ENCODE peak calls at places on chromosomes 1 and 21, in ten cellular contexts. One of them, this sample, is unnamed.

GRCh38 chr1:189431437-189431836 is 1046.2 kb downstream of the BRINP3 start:
- DNase-seq in neural crest cell: no peak
- DNase-seq in activated CD8-positive, alpha-beta T cell treated with anti-CD3 and anti-CD28 coated beads for 36 hours: no peak
- DNase-seq in HFFc6: no peak
- DNase-seq in spleen: no peak
- DNase-seq in lung: no peak
- DNase-seq in tibial nerve: no peak
- DNase-seq in Panc1: no peak
- DNase-seq in PC-3: peak; percentile 4
- DNase-seq in endothelial cell: no peak
- DNase-seq in this sample: no peak

GRCh38 chr1:8343464-8344001 is 25.6 kb downstream of the SLC45A1 start:
- DNase-seq in HFFc6: peak; percentile 95
- DNase-seq in neural crest cell: no peak
- DNase-seq in tibial nerve: peak; percentile 60
- DNase-seq in Panc1: peak; percentile 81
- DNase-seq in activated CD8-positive, alpha-beta T cell treated with anti-CD3 and anti-CD28 coated beads for 36 hours: no peak
- DNase-seq in lung: peak; percentile 54
- DNase-seq in spleen: peak; percentile 74
- DNase-seq in PC-3: peak; percentile 96
- DNase-seq in endothelial cell: no peak
- DNase-seq in this sample: no peak

GRCh38 chr1:27773732-27774445 is 870 bp downstream of the STX12 start:
- DNase-seq in HFFc6: peak; percentile 26
- DNase-seq in tibial nerve: no peak
- DNase-seq in Panc1: no peak
- DNase-seq in lung: no peak
- DNase-seq in activated CD8-positive, alpha-beta T cell treated with anti-CD3 and anti-CD28 coated beads for 36 hours: no peak
- DNase-seq in endothelial cell: no peak
- DNase-seq in neural crest cell: no peak
- DNase-seq in PC-3: peak; percentile 17
- DNase-seq in spleen: no peak
- DNase-seq in this sample: no peak

GRCh38 chr1:226653311-226653921 is 85.7 kb downstream of the ITPKB start:
- DNase-seq in activated CD8-positive, alpha-beta T cell treated with anti-CD3 and anti-CD28 coated beads for 36 hours: peak; percentile 84
- DNase-seq in neural crest cell: no peak
- DNase-seq in tibial nerve: no peak
- DNase-seq in Panc1: no peak
- DNase-seq in spleen: peak; percentile 89
- DNase-seq in endothelial cell: no peak
- DNase-seq in PC-3: no peak
- DNase-seq in lung: no peak
- DNase-seq in HFFc6: no peak
- DNase-seq in this sample: no peak

GRCh38 chr21:44603109-44603875 is 2.9 kb downstream of the KRTAP10-7 start:
- DNase-seq in spleen: no peak
- DNase-seq in PC-3: no peak
- DNase-seq in activated CD8-positive, alpha-beta T cell treated with anti-CD3 and anti-CD28 coated beads for 36 hours: no peak
- DNase-seq in neural crest cell: no peak
- DNase-seq in HFFc6: no peak
- DNase-seq in Panc1: no peak
- DNase-seq in lung: no peak
- DNase-seq in tibial nerve: no peak
- DNase-seq in endothelial cell: no peak
- DNase-seq in this sample: no peak

GRCh38 chr1:3153197-3153596 is 84.2 kb downstream of the PRDM16 start:
- DNase-seq in spleen: no peak
- DNase-seq in lung: no peak
- DNase-seq in neural crest cell: no peak
- DNase-seq in Panc1: no peak
- DNase-seq in PC-3: no peak
- DNase-seq in tibial nerve: no peak
- DNase-seq in endothelial cell: no peak
- DNase-seq in activated CD8-positive, alpha-beta T cell treated with anti-CD3 and anti-CD28 coated beads for 36 hours: no peak
- DNase-seq in HFFc6: no peak
- DNase-seq in this sample: no peak

GRCh38 chr1:156515956-156516355 is 15.4 kb upstream of the MEF2D start:
- DNase-seq in tibial nerve: no peak
- DNase-seq in spleen: no peak
- DNase-seq in neural crest cell: no peak
- DNase-seq in endothelial cell: no peak
- DNase-seq in activated CD8-positive, alpha-beta T cell treated with anti-CD3 and anti-CD28 coated beads for 36 hours: no peak
- DNase-seq in PC-3: no peak
- DNase-seq in HFFc6: no peak
- DNase-seq in Panc1: no peak
- DNase-seq in lung: no peak
- DNase-seq in this sample: no peak

GRCh38 chr1:183506561-183506960 is 34.3 kb downstream of the SMG7 start:
- DNase-seq in tibial nerve: no peak
- DNase-seq in Panc1: no peak
- DNase-seq in neural crest cell: no peak
- DNase-seq in HFFc6: peak; percentile 22
- DNase-seq in activated CD8-positive, alpha-beta T cell treated with anti-CD3 and anti-CD28 coated beads for 36 hours: no peak
- DNase-seq in endothelial cell: no peak
- DNase-seq in lung: no peak
- DNase-seq in PC-3: no peak
- DNase-seq in spleen: no peak
- DNase-seq in this sample: no peak

GRCh38 chr1:207826557-207827487 is 75.0 kb downstream of the CD46 start:
- DNase-seq in HFFc6: peak; percentile 35
- DNase-seq in neural crest cell: no peak
- DNase-seq in Panc1: no peak
- DNase-seq in lung: peak; percentile 62
- DNase-seq in endothelial cell: no peak
- DNase-seq in spleen: no peak
- DNase-seq in PC-3: peak; percentile 64
- DNase-seq in tibial nerve: no peak
- DNase-seq in activated CD8-positive, alpha-beta T cell treated with anti-CD3 and anti-CD28 coated beads for 36 hours: no peak
- DNase-seq in this sample: no peak

GRCh38 chr1:176499671-176500070 is 36.7 kb downstream of the PAPPA2 start:
- DNase-seq in PC-3: no peak
- DNase-seq in Panc1: no peak
- DNase-seq in endothelial cell: no peak
- DNase-seq in neural crest cell: no peak
- DNase-seq in tibial nerve: no peak
- DNase-seq in lung: no peak
- DNase-seq in HFFc6: no peak
- DNase-seq in spleen: no peak
- DNase-seq in activated CD8-positive, alpha-beta T cell treated with anti-CD3 and anti-CD28 coated beads for 36 hours: no peak
- DNase-seq in this sample: no peak

GRCh38 chr1:1487701-1488100 is 16.1 kb downstream of the ATAD3B start:
- DNase-seq in spleen: no peak
- DNase-seq in Panc1: no peak
- DNase-seq in HFFc6: no peak
- DNase-seq in tibial nerve: no peak
- DNase-seq in lung: no peak
- DNase-seq in endothelial cell: no peak
- DNase-seq in neural crest cell: no peak
- DNase-seq in activated CD8-positive, alpha-beta T cell treated with anti-CD3 and anti-CD28 coated beads for 36 hours: no peak
- DNase-seq in PC-3: no peak
- DNase-seq in this sample: no peak

GRCh38 chr1:35810096-35810860 is 2.5 kb downstream of the AGO4 start:
- DNase-seq in endothelial cell: no peak
- DNase-seq in spleen: no peak
- DNase-seq in tibial nerve: no peak
- DNase-seq in HFFc6: peak; percentile 57
- DNase-seq in activated CD8-positive, alpha-beta T cell treated with anti-CD3 and anti-CD28 coated beads for 36 hours: no peak
- DNase-seq in Panc1: no peak
- DNase-seq in neural crest cell: no peak
- DNase-seq in lung: no peak
- DNase-seq in PC-3: peak; percentile 71
- DNase-seq in this sample: no peak

GRCh38 chr1:4768553-4768952 is 114.1 kb downstream of the AJAP1 start:
- DNase-seq in HFFc6: no peak
- DNase-seq in activated CD8-positive, alpha-beta T cell treated with anti-CD3 and anti-CD28 coated beads for 36 hours: no peak
- DNase-seq in spleen: peak; percentile 39
- DNase-seq in PC-3: no peak
- DNase-seq in Panc1: no peak
- DNase-seq in neural crest cell: no peak
- DNase-seq in lung: no peak
- DNase-seq in tibial nerve: no peak
- DNase-seq in endothelial cell: no peak
- DNase-seq in this sample: no peak

GRCh38 chr1:78060857-78061563 is 15.2 kb downstream of the GIPC2 start:
- DNase-seq in neural crest cell: no peak
- DNase-seq in tibial nerve: no peak
- DNase-seq in HFFc6: no peak
- DNase-seq in spleen: no peak
- DNase-seq in lung: no peak
- DNase-seq in endothelial cell: no peak
- DNase-seq in Panc1: no peak
- DNase-seq in activated CD8-positive, alpha-beta T cell treated with anti-CD3 and anti-CD28 coated beads for 36 hours: no peak
- DNase-seq in PC-3: no peak
- DNase-seq in this sample: no peak

GRCh38 chr1:175013445-175013844 is 9.8 kb downstream of the MRPS14 start:
- DNase-seq in HFFc6: no peak
- DNase-seq in Panc1: no peak
- DNase-seq in spleen: no peak
- DNase-seq in lung: no peak
- DNase-seq in activated CD8-positive, alpha-beta T cell treated with anti-CD3 and anti-CD28 coated beads for 36 hours: no peak
- DNase-seq in PC-3: no peak
- DNase-seq in endothelial cell: no peak
- DNase-seq in tibial nerve: no peak
- DNase-seq in neural crest cell: no peak
- DNase-seq in this sample: no peak

GRCh38 chr1:217021400-217021799 is 298.2 kb upstream of the ESRRG start:
- DNase-seq in Panc1: no peak
- DNase-seq in endothelial cell: no peak
- DNase-seq in neural crest cell: no peak
- DNase-seq in PC-3: no peak
- DNase-seq in tibial nerve: no peak
- DNase-seq in activated CD8-positive, alpha-beta T cell treated with anti-CD3 and anti-CD28 coated beads for 36 hours: no peak
- DNase-seq in lung: no peak
- DNase-seq in HFFc6: no peak
- DNase-seq in spleen: no peak
- DNase-seq in this sample: no peak

GRCh38 chr1:221099747-221100146 is 220.5 kb downstream of the HLX start:
- DNase-seq in neural crest cell: no peak
- DNase-seq in HFFc6: no peak
- DNase-seq in PC-3: no peak
- DNase-seq in activated CD8-positive, alpha-beta T cell treated with anti-CD3 and anti-CD28 coated beads for 36 hours: peak; percentile 31
- DNase-seq in tibial nerve: no peak
- DNase-seq in Panc1: no peak
- DNase-seq in lung: no peak
- DNase-seq in spleen: no peak
- DNase-seq in endothelial cell: no peak
- DNase-seq in this sample: no peak

GRCh38 chr1:232508161-232508661 is 121.7 kb downstream of the SIPA1L2 start:
- DNase-seq in endothelial cell: no peak
- DNase-seq in spleen: no peak
- DNase-seq in activated CD8-positive, alpha-beta T cell treated with anti-CD3 and anti-CD28 coated beads for 36 hours: no peak
- DNase-seq in PC-3: peak; percentile 14
- DNase-seq in tibial nerve: no peak
- DNase-seq in neural crest cell: no peak
- DNase-seq in lung: no peak
- DNase-seq in Panc1: no peak
- DNase-seq in HFFc6: no peak
- DNase-seq in this sample: no peak

GRCh38 chr1:34162852-34163766 is 1.9 kb downstream of the CSMD2 start:
- DNase-seq in lung: peak; percentile 66
- DNase-seq in activated CD8-positive, alpha-beta T cell treated with anti-CD3 and anti-CD28 coated beads for 36 hours: peak; percentile 62
- DNase-seq in PC-3: peak; percentile 44
- DNase-seq in tibial nerve: peak; percentile 30
- DNase-seq in neural crest cell: peak; percentile 45
- DNase-seq in endothelial cell: peak; percentile 83
- DNase-seq in Panc1: no peak
- DNase-seq in HFFc6: peak; percentile 95
- DNase-seq in spleen: peak; percentile 85
- DNase-seq in this sample: peak; percentile 74
- TF ChIP-seq CTCF in lung: no peak
- TF ChIP-seq CTCF in activated CD8-positive, alpha-beta T cell treated with anti-CD3 and anti-CD28 coated beads for 36 hours: peak; percentile 62
- TF ChIP-seq CTCF in PC-3: peak; percentile 50
- TF ChIP-seq CTCF in tibial nerve: peak; percentile 47
- TF ChIP-seq CTCF in neural crest cell: peak; percentile 75
- TF ChIP-seq CTCF in endothelial cell: peak; percentile 60
- TF ChIP-seq CTCF in Panc1: no peak
- TF ChIP-seq CTCF in HFFc6: peak; percentile 80
- TF ChIP-seq CTCF in spleen: peak; percentile 40
- TF ChIP-seq CTCF in this sample: peak; percentile 72

GRCh38 chr1:235468970-235469369 is 35.3 kb downstream of the B3GALNT2 start:
- DNase-seq in HFFc6: peak; percentile 57
- DNase-seq in lung: no peak
- DNase-seq in activated CD8-positive, alpha-beta T cell treated with anti-CD3 and anti-CD28 coated beads for 36 hours: no peak
- DNase-seq in PC-3: peak; percentile 79
- DNase-seq in endothelial cell: no peak
- DNase-seq in neural crest cell: no peak
- DNase-seq in Panc1: peak; percentile 50
- DNase-seq in spleen: no peak
- DNase-seq in tibial nerve: no peak
- DNase-seq in this sample: no peak
- TF ChIP-seq CTCF in HFFc6: peak; percentile 48
- TF ChIP-seq CTCF in lung: no peak
- TF ChIP-seq CTCF in activated CD8-positive, alpha-beta T cell treated with anti-CD3 and anti-CD28 coated beads for 36 hours: no peak
- TF ChIP-seq CTCF in PC-3: peak; percentile 17
- TF ChIP-seq CTCF in endothelial cell: no peak
- TF ChIP-seq CTCF in neural crest cell: peak; percentile 23
- TF ChIP-seq CTCF in Panc1: no peak
- TF ChIP-seq CTCF in spleen: no peak
- TF ChIP-seq CTCF in tibial nerve: no peak
- TF ChIP-seq CTCF in this sample: no peak

DNA sequence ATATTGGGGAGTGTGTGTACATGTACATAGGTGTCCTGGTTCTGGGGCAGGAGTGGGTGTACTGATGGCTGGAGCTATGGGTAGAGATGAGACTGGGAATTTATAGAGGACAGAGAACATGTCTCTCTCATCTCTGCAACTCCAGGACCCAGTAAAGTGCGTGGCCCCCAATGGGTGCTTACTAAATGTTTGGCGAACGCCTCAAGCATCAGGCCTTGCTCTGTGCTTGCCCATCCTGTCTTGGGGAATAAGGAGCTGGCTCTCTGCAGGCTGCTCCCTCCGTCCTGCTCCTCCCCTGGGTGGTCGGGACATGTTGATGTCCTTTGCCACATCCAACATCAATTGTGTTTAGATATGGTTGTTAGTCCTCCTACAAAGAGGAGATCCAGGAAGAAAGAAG is 161.7 kb downstream of the ZSCAN20 start:
- DNase-seq in tibial nerve: no peak
- DNase-seq in neural crest cell: no peak
- DNase-seq in activated CD8-positive, alpha-beta T cell treated with anti-CD3 and anti-CD28 coated beads for 36 hours: no peak
- DNase-seq in endothelial cell: no peak
- DNase-seq in PC-3: no peak
- DNase-seq in spleen: no peak
- DNase-seq in lung: no peak
- DNase-seq in HFFc6: no peak
- DNase-seq in Panc1: no peak
- DNase-seq in this sample: no peak
- TF ChIP-seq CTCF in tibial nerve: no peak
- TF ChIP-seq CTCF in neural crest cell: no peak
- TF ChIP-seq CTCF in activated CD8-positive, alpha-beta T cell treated with anti-CD3 and anti-CD28 coated beads for 36 hours: no peak
- TF ChIP-seq CTCF in endothelial cell: no peak
- TF ChIP-seq CTCF in PC-3: no peak
- TF ChIP-seq CTCF in spleen: no peak
- TF ChIP-seq CTCF in lung: no peak
- TF ChIP-seq CTCF in HFFc6: no peak
- TF ChIP-seq CTCF in Panc1: no peak
- TF ChIP-seq CTCF in this sample: no peak

DNA sequence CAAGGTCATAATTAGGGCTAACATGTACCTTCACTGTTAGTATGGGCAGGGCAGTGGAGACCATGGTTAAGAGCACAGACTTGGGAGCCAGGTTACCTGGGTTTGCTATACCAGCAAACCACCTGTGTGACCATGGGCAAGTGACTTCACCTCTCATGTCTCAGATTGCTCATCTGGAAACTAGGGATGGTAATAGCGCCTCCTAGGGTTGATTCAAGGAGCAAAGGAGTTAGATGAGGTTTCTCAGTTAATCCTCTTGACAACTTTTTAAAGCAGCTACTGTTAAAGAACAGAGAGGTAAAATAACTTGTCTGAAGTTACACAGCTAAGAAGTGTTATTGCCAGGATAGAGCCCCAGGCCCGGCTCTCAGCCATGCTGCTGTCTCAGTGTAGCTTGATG is 790 bp upstream of the MATN1 start:
- DNase-seq in lung: no peak
- DNase-seq in tibial nerve: no peak
- DNase-seq in endothelial cell: no peak
- DNase-seq in neural crest cell: no peak
- DNase-seq in spleen: no peak
- DNase-seq in HFFc6: no peak
- DNase-seq in Panc1: no peak
- DNase-seq in activated CD8-positive, alpha-beta T cell treated with anti-CD3 and anti-CD28 coated beads for 36 hours: no peak
- DNase-seq in PC-3: no peak
- DNase-seq in this sample: no peak
- TF ChIP-seq CTCF in lung: no peak
- TF ChIP-seq CTCF in tibial nerve: no peak
- TF ChIP-seq CTCF in endothelial cell: no peak
- TF ChIP-seq CTCF in neural crest cell: peak; percentile 26
- TF ChIP-seq CTCF in spleen: peak; percentile 25
- TF ChIP-seq CTCF in HFFc6: peak; percentile 67
- TF ChIP-seq CTCF in Panc1: no peak
- TF ChIP-seq CTCF in activated CD8-positive, alpha-beta T cell treated with anti-CD3 and anti-CD28 coated beads for 36 hours: peak; percentile 30
- TF ChIP-seq CTCF in PC-3: peak; percentile 53
- TF ChIP-seq CTCF in this sample: peak; percentile 14